ENCODE peak calls at places on chromosome 17, in eight cellular contexts. G is neural progenitor cell; R is CD8-positive, alpha-beta T cell; Q is AG10803; X is CD4-positive, CD25-positive, alpha-beta regulatory T cell; U is MM.1S; Y is Caco-2; A is cardiac muscle cell. C is an unnamed sample.

GRCh38 chr17:79478051-79478461 is 132.8 kb downstream of the RBFOX3 start:
- DNase-seq in R (no peak), X (no peak), A (no peak), G (no peak), U (no peak), Y (no peak), Q (peak), C (no peak)

GRCh38 chr17:15262291-15263205 is 2.6 kb downstream of the PMP22 start:
- DNase-seq in Y (peak), U (no peak), Q (peak), X (peak), G (peak), R (no peak), A (peak), C (no peak)

GRCh38 chr17:2709173-2709661 is 2.3 kb downstream of the CLUH start:
- DNase-seq in R (no peak), U (no peak), A (no peak), G (no peak), X (peak), Y (peak), Q (peak), C (no peak)

GRCh38 chr17:80991645-80992076 is at the start of gene CHMP6:
- DNase-seq in A (peak), Q (peak), G (peak), X (peak), Y (peak), R (peak), U (peak), C (peak)

GRCh38 chr17:42325026-42325425 is 36.7 kb downstream of the STAT5A start:
- DNase-seq in G (no peak), R (no peak), U (no peak), X (no peak), Q (peak), A (no peak), Y (no peak), C (no peak)

GRCh38 chr17:81243333-81243664 is 4.2 kb downstream of the NDUFAF8 start:
- DNase-seq in X (no peak), Y (no peak), Q (no peak), U (no peak), G (no peak), R (no peak), A (no peak), C (no peak)

GRCh38 chr17:78368854-78369495 is 9.1 kb upstream of the SOCS3 start:
- DNase-seq in A (no peak), G (no peak), X (no peak), U (no peak), R (no peak), Y (no peak), Q (no peak), C (no peak)

GRCh38 chr17:2146132-2146871 is 91.4 kb downstream of the HIC1 start:
- DNase-seq in Y (no peak), R (no peak), X (peak), G (no peak), A (no peak), U (no peak), Q (no peak), C (no peak)

GRCh38 chr17:40190197-40191021 is 13.1 kb downstream of the RAPGEFL1 start:
- DNase-seq in G (peak), A (peak), U (peak), Q (no peak), Y (peak), X (peak), R (peak), C (peak)

GRCh38 chr17:10216213-10216982 is 18.0 kb upstream of the GAS7 start:
- DNase-seq in G (peak), Y (no peak), A (no peak), Q (no peak), X (no peak), U (no peak), R (no peak), C (no peak)

GRCh38 chr17:29357821-29358232 is 32.3 kb upstream of the TAOK1 start:
- DNase-seq in G (no peak), X (peak), Y (no peak), R (no peak), A (no peak), Q (no peak), U (no peak), C (no peak)

GRCh38 chr17:76263896-76264295 is 1.3 kb upstream of the UBALD2 start:
- DNase-seq in X (no peak), Y (no peak), G (no peak), U (no peak), Q (no peak), A (no peak), R (no peak), C (no peak)

GRCh38 chr17:48427598-48427997 is 2.4 kb downstream of the SKAP1 start:
- DNase-seq in Y (no peak), X (peak), U (peak), A (no peak), Q (no peak), R (peak), G (no peak), C (peak)

GRCh38 chr17:48429638-48430586 is at the start of gene SKAP1:
- DNase-seq in Y (peak), G (peak), X (peak), A (no peak), Q (no peak), R (peak), U (peak), C (no peak)

GRCh38 chr17:48426019-48426418 is 4.0 kb downstream of the SKAP1 start:
- DNase-seq in Y (no peak), G (no peak), Q (no peak), U (no peak), A (no peak), X (no peak), R (no peak), C (no peak)

GRCh38 chr17:48432820-48433775 is 3.1 kb upstream of the SKAP1 start:
- DNase-seq in X (no peak), G (no peak), R (no peak), U (no peak), Q (no peak), A (no peak), Y (peak), C (no peak)

GRCh38 chr17:48429156-48429555 is 858 bp downstream of the SKAP1 start:
- DNase-seq in R (no peak), U (no peak), G (no peak), Y (no peak), Q (no peak), A (no peak), X (peak), C (no peak)
- H3K4me3 ChIP-seq in R (peak), U (peak), G (no peak), Y (no peak), Q (no peak), A (no peak), X (peak), C (peak)

DNA sequence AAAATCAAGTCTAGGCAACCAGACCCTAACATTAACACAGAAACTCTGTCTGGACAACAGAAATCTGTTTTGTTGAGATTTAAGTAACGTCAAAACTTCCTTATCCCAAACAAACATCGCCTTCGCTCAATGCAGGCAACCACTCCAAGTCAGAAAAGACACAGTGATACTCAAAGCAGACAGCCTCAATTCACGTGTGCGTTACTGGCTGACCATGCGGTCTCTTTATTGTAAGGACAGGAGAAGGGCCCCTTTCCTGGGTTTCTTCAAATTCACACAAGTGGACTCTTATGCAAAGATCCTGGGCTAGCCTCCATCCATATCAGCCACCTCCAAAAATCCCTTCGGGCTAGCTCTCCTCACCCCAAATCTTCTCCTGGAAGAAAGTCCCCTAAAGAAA is 467.7 kb downstream of the SOX9 start:
- DNase-seq in Y (no peak), U (no peak), A (no peak), Q (no peak), R (no peak), X (no peak), G (no peak), C (no peak)
- H3K4me3 ChIP-seq in Y (peak), U (peak), A (no peak), Q (no peak), R (no peak), X (no peak), G (no peak), C (no peak)

DNA sequence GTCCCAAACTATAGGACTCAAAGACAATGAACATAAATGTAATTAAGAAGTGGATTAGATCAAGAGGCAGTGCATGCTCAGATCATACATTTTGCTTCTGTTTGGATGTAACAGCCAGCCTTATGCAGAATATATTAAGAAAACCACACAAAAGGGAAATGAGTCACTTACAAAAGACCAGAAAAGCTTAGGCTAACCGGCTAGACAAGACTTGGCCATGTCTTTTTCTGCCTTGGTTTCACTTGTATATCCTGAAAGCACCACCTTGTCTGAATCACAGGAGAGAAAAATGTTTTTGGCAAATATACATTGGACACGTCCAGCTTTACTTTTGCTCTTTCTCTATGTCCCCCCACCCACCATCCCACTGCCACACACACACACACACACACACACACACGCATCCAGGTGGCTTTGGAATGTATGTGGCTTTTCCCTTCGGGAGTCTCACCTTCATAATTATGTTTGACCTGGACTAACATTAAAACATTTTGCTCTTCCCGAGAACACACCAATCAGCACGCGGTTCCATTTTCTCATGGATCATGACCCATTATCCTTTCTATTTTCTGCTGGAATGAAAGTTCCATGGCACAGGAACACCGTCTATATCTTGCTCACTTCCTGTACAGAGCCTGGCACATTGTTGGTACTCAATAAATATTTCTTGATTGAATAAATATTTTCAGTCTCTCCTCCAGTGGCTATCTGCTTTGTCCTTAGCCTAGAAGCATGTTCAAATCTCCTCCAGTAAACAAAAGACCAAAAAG is 64.6 kb downstream of the CDK5R1 start:
- DNase-seq in Q (peak), R (no peak), U (peak), Y (no peak), X (peak), G (no peak), A (no peak), C (peak)
- H3K4me3 ChIP-seq in Q (no peak), R (no peak), U (no peak), Y (no peak), X (no peak), G (no peak), A (no peak), C (no peak)

DNA sequence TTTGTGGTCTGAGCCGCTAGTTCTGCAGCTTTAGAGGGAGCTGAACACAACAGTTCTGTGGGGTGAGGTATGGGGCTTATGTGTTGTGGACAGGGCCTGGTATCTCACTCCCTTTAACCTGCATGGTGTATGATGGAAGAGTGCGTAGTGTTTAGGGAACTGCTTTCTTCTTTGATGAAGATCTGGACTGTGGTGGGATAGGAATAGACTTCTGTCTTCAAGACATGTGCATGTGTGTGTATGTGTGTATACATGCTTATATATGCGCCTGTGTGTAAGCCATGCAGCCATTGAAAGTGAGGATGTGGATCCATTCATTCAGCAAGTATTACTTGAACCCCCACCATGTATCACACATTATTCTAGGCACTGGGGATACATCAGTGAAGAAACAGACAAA is 114.8 kb upstream of the TMEM97 start:
- DNase-seq in G (no peak), R (no peak), X (no peak), U (no peak), A (no peak), Y (no peak), Q (no peak), C (no peak)
- H3K4me3 ChIP-seq in G (no peak), R (no peak), X (no peak), U (no peak), A (no peak), Y (no peak), Q (no peak), C (no peak)